ENCODE peak calls at places on chromosome 16, in seven cellular contexts. N is AG04450, P is neural crest cell, T is fibroblast of mammary gland, Y is B cell, D is tibial nerve, F is dorsolateral prefrontal cortex. Z is an unnamed sample.

GRCh38 chr16:85138825-85139627 is 26.8 kb upstream of the CIBAR2 start:
- DNase-seq in D (no peak), T (no peak), N (no peak), P (no peak), F (no peak), Y (no peak), Z (no peak)

GRCh38 chr16:23857901-23858300 is 22.1 kb downstream of the PRKCB start:
- DNase-seq in D (no peak), T (no peak), N (no peak), F (no peak), P (no peak), Y (no peak), Z (no peak)

GRCh38 chr16:47987136-47987535 is 168.7 kb downstream of the ABCC12 start:
- DNase-seq in T (no peak), F (no peak), D (no peak), Y (no peak), N (no peak), P (no peak), Z (no peak)

GRCh38 chr16:824601-825000 is 24.1 kb upstream of the GNG13 start:
- DNase-seq in N (no peak), F (no peak), Y (no peak), T (no peak), P (no peak), D (no peak), Z (no peak)

GRCh38 chr16:53078765-53079484 is 24.1 kb downstream of the CHD9 start:
- DNase-seq in N (no peak), D (no peak), Y (no peak), P (no peak), T (peak; percentile 41), F (no peak), Z (no peak)

GRCh38 chr16:57577691-57578224 is 35.3 kb downstream of the ADGRG5 start:
- DNase-seq in D (no peak), Y (no peak), F (no peak), N (no peak), P (no peak), T (no peak), Z (no peak)

GRCh38 chr16:48885456-48885855 is 275.5 kb upstream of the N4BP1 start:
- DNase-seq in Y (no peak), P (no peak), D (no peak), F (no peak), T (no peak), N (no peak), Z (peak; percentile 67)

GRCh38 chr16:68347605-68348004 is 36.8 kb downstream of the PRMT7 start:
- DNase-seq in F (no peak), N (no peak), Y (no peak), P (no peak), D (no peak), T (no peak), Z (no peak)

GRCh38 chr16:17830651-17831050 is 359.9 kb upstream of the XYLT1 start:
- DNase-seq in T (no peak), Y (no peak), P (no peak), D (no peak), N (no peak), F (no peak), Z (no peak)

GRCh38 chr16:17827313-17827712 is 356.6 kb upstream of the XYLT1 start:
- DNase-seq in Y (no peak), N (no peak), D (no peak), T (peak; percentile 79), F (no peak), P (no peak), Z (no peak)

GRCh38 chr16:17831330-17831729 is 360.6 kb upstream of the XYLT1 start:
- DNase-seq in P (no peak), Y (no peak), N (no peak), F (no peak), T (peak; percentile 59), D (no peak), Z (no peak)

GRCh38 chr16:17828012-17828411 is 357.3 kb upstream of the XYLT1 start:
- DNase-seq in D (no peak), F (no peak), Y (no peak), T (peak; percentile 97), P (no peak), N (no peak), Z (no peak)

GRCh38 chr16:17829826-17830225 is 359.1 kb upstream of the XYLT1 start:
- DNase-seq in D (no peak), Y (no peak), T (peak; percentile 45), F (no peak), P (no peak), N (no peak), Z (no peak)
- TF ChIP-seq CTCF in D (no peak), Y (no peak), T (no peak), F (no peak), P (no peak), N (no peak), Z (no peak)

GRCh38 chr16:10181196-10182162 is 749 bp downstream of the GRIN2A start:
- DNase-seq in D (no peak), Y (no peak), F (peak; percentile 74), N (no peak), T (peak; percentile 64), P (peak; percentile 78), Z (peak; percentile 88)

GRCh38 chr16:10178079-10178478 is 4.1 kb downstream of the GRIN2A start:
- DNase-seq in Y (no peak), T (no peak), D (no peak), N (no peak), F (no peak), P (no peak), Z (no peak)

GRCh38 chr16:10180042-10180770 is 2.0 kb downstream of the GRIN2A start:
- DNase-seq in F (no peak), P (no peak), D (no peak), T (no peak), Y (no peak), N (no peak), Z (no peak)

GRCh38 chr16:10182186-10182683 is at the start of gene GRIN2A:
- DNase-seq in N (no peak), T (no peak), D (no peak), P (peak; percentile 4), F (peak; percentile 49), Y (no peak), Z (no peak)

DNA sequence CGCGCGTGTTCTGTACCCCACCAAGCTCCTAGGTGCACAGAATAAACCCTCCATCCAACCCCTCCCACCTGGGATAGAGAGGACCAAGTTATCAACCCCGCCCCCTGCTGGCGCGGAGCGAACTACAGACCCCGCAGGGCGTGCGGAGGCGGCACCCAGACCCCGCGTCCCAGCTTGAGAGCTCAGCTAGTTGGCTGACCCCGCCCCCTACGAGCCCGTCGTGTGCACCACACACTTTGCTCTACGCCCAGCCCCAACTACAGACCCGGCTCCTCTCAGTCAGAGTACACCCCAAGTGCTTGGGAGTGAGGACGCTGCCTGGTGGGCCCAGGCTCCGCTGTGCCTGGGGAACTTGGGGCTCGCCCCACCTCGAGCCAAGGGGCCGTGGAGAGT is 1.5 kb downstream of the GRIN2A start:
- DNase-seq in Y (no peak), F (peak; percentile 49), P (peak; percentile 70), N (no peak), D (no peak), T (no peak), Z (peak; percentile 93)
- TF ChIP-seq CTCF in Y (no peak), F (peak; percentile 30), P (peak; percentile 62), N (no peak), D (no peak), T (peak; percentile 25), Z (peak; percentile 69)

GRCh38 chr16:78249056-78249455 is 149.6 kb downstream of the WWOX start:
- DNase-seq in T (no peak), P (no peak), N (no peak), F (no peak), Y (no peak), D (no peak), Z (peak; percentile 29)
- TF ChIP-seq CTCF in T (no peak), P (peak; percentile 36), N (no peak), F (no peak), Y (no peak), D (no peak), Z (no peak)

GRCh38 chr16:22151599-22151998 is 10.7 kb upstream of the SDR42E2 start:
- DNase-seq in T (no peak), F (no peak), Y (no peak), N (no peak), D (no peak), P (no peak), Z (no peak)

GRCh38 chr16:22144520-22144919 is 17.8 kb upstream of the SDR42E2 start:
- DNase-seq in F (no peak), P (no peak), D (no peak), T (no peak), N (no peak), Y (no peak), Z (no peak)

GRCh38 chr16:22152316-22152715 is 10.0 kb upstream of the SDR42E2 start:
- DNase-seq in D (no peak), P (no peak), Y (no peak), F (no peak), N (no peak), T (no peak), Z (no peak)

DNA sequence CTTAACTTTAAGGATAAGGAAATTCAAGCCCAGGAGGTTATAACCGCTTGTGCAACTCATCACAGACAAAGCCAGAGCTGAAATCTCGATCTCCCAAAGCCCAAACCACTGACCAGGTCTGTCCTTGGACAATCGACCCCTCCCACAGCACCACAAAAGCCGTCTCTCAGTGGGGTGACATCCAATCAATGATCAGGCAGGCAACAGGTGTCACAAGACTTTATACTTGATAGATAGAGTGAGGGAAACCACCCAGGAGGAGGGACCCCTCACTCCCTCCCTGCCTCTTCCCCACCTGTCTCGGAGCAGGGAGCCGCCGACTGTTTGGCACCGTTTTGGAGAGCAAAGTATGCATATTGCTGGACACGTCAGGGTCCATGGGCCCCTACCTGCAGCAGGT is 14.5 kb upstream of the SDR42E2 start:
- DNase-seq in D (no peak), T (no peak), F (no peak), N (no peak), P (no peak), Y (no peak), Z (no peak)
- TF ChIP-seq CTCF in D (no peak), T (no peak), F (no peak), N (no peak), P (no peak), Y (no peak), Z (no peak)

GRCh38 chr16:9225527-9226316 is 134.3 kb downstream of the HAPSTR1 start:
- DNase-seq in Y (no peak), F (no peak), D (no peak), P (no peak), T (no peak), N (no peak), Z (peak; percentile 39)
- TF ChIP-seq CTCF in Y (no peak), F (peak; percentile 63), D (no peak), P (peak; percentile 50), T (peak; percentile 26), N (peak; percentile 41), Z (peak; percentile 50)

GRCh38 chr16:87702325-87702811 is 63.4 kb downstream of the KLHDC4 start:
- DNase-seq in D (no peak), N (no peak), Y (peak; percentile 70), T (peak; percentile 23), P (peak; percentile 31), F (no peak), Z (peak; percentile 80)
- TF ChIP-seq CTCF in D (peak; percentile 13), N (peak; percentile 69), Y (peak; percentile 45), T (peak; percentile 47), P (peak; percentile 60), F (peak; percentile 21), Z (peak; percentile 67)

Z was measured in glutamatergic neuron.